ENCODE peak calls at places on chromosomes 2 and 18, in seven cellular contexts. I is GM20000, S is GM13977, M is fibroblast of pulmonary artery, G is natural killer cell, B is HepG2, Y is cardiac muscle cell. F is an unnamed sample.

GRCh38 chr2:216090369-216090786 is 8.7 kb downstream of the TMEM169 start:
- DNase-seq in I (peak), G (no peak), M (no peak), Y (no peak), B (no peak), S (peak), F (no peak)

GRCh38 chr2:71575966-71576365 is 122.6 kb downstream of the DYSF start:
- DNase-seq in Y (no peak), M (no peak), I (no peak), S (no peak), G (no peak), B (no peak), F (no peak)

GRCh38 chr18:9863282-9863681 is 22.5 kb upstream of the TXNDC2 start:
- DNase-seq in Y (no peak), G (no peak), I (no peak), M (no peak), B (no peak), S (no peak), F (no peak)

GRCh38 chr2:135667045-135667444 is 74.6 kb upstream of the UBXN4 start:
- DNase-seq in G (no peak), I (no peak), S (no peak), M (peak), B (no peak), Y (no peak), F (no peak)

GRCh38 chr18:50306944-50307343 is 19.5 kb upstream of the CXXC1 start:
- DNase-seq in G (no peak), Y (peak), I (no peak), M (peak), S (no peak), B (no peak), F (no peak)

GRCh38 chr2:69163109-69163508 is 150.1 kb downstream of the ANTXR1 start:
- DNase-seq in M (peak), Y (peak), S (peak), B (no peak), I (no peak), G (no peak), F (peak)

GRCh38 chr18:60358516-60358915 is 14.1 kb downstream of the MC4R start:
- DNase-seq in G (no peak), Y (peak), I (no peak), S (no peak), M (peak), B (no peak), F (no peak)

GRCh38 chr18:12908706-12909105 is 24.7 kb upstream of the PTPN2 start:
- DNase-seq in B (no peak), M (peak), G (no peak), I (no peak), S (no peak), Y (peak), F (no peak)

GRCh38 chr2:239223029-239223329 is 177.8 kb downstream of the HDAC4 start:
- DNase-seq in G (no peak), S (no peak), Y (peak), B (peak), I (no peak), M (peak), F (no peak)

GRCh38 chr2:150425121-150425559 is 62.3 kb downstream of the RND3 start:
- DNase-seq in S (no peak), Y (peak), I (no peak), G (no peak), M (peak), B (no peak), F (no peak)

GRCh38 chr2:38466849-38467767 is 90.0 kb upstream of the ATL2 start:
- DNase-seq in S (no peak), M (peak), Y (peak), B (no peak), G (no peak), I (no peak), F (no peak)

GRCh38 chr2:22037274-22037673 is 913.5 kb downstream of the TDRD15 start:
- DNase-seq in Y (peak), M (peak), B (no peak), G (no peak), I (no peak), S (no peak), F (no peak)

GRCh38 chr2:15652316-15653276 is 60.9 kb downstream of the DDX1 start:
- DNase-seq in G (no peak), M (no peak), Y (no peak), I (no peak), B (no peak), S (no peak), F (no peak)

GRCh38 chr2:74474899-74475298 is 2.4 kb upstream of the MRPL53 start:
- DNase-seq in B (no peak), M (no peak), S (no peak), Y (peak), I (no peak), G (no peak), F (no peak)

GRCh38 chr2:219469186-219469724 is 29.4 kb upstream of the GMPPA start:
- DNase-seq in Y (peak), I (no peak), B (peak), M (peak), G (no peak), S (no peak), F (no peak)

GRCh38 chr2:227781841-227782240 is 31.8 kb upstream of the CCL20 start:
- DNase-seq in S (no peak), I (no peak), Y (no peak), M (no peak), G (no peak), B (no peak), F (no peak)

GRCh38 chr18:50707841-50708240 is 112.0 kb downstream of the MRO start:
- DNase-seq in I (no peak), B (no peak), M (peak), S (no peak), G (no peak), Y (peak), F (no peak)

GRCh38 chr2:217289153-217289908 is 429.5 kb upstream of the TNP1 start:
- DNase-seq in M (no peak), G (no peak), I (no peak), B (no peak), S (no peak), Y (no peak), F (no peak)

GRCh38 chr2:15449542-15450236 is 111.4 kb downstream of the NBAS start:
- DNase-seq in M (no peak), Y (peak), G (no peak), S (no peak), B (no peak), I (no peak), F (no peak)

GRCh38 chr2:166230024-166230723 is 102.4 kb upstream of the SCN1A start:
- DNase-seq in G (no peak), B (peak), S (no peak), Y (peak), M (peak), I (no peak), F (no peak)

GRCh38 chr2:200703132-200703925 is 108.4 kb upstream of the BZW1 start:
- DNase-seq in G (no peak), Y (peak), M (peak), B (peak), I (no peak), S (no peak), F (no peak)

GRCh38 chr2:122421777-122422176 is 666.3 kb downstream of the TSN start:
- DNase-seq in M (no peak), B (no peak), I (no peak), Y (no peak), S (no peak), G (no peak), F (no peak)

GRCh38 chr2:185738679-185739472 is at the start of gene FSIP2:
- DNase-seq in I (peak), Y (peak), M (peak), B (peak), S (peak), G (peak), F (no peak)

GRCh38 chr18:34970106-34970505 is 71.1 kb upstream of the MAPRE2 start:
- DNase-seq in G (no peak), I (no peak), S (no peak), B (no peak), Y (peak), M (peak), F (no peak)

GRCh38 chr2:223041527-223042109 is 10.4 kb upstream of the KCNE4 start:
- DNase-seq in G (no peak), M (peak), B (no peak), S (no peak), Y (peak), I (no peak), F (no peak)

GRCh38 chr18:61869631-61870030 is 23.2 kb downstream of the RNF152 start:
- DNase-seq in S (no peak), I (no peak), B (no peak), M (no peak), G (no peak), Y (no peak), F (no peak)

GRCh38 chr2:113216891-113217454 is 43.2 kb downstream of the PSD4 start:
- DNase-seq in B (no peak), I (no peak), G (no peak), Y (no peak), S (no peak), M (no peak), F (no peak)

GRCh38 chr2:174342600-174343342 is 8.0 kb downstream of the SP9 start:
- DNase-seq in I (peak), B (no peak), S (peak), G (no peak), M (no peak), Y (no peak), F (no peak)

GRCh38 chr2:127588241-127588640 is 52.8 kb downstream of the MYO7B start:
- DNase-seq in I (no peak), M (no peak), Y (no peak), B (no peak), G (peak), S (no peak), F (no peak)

GRCh38 chr18:908631-909621 is 4.3 kb downstream of the ADCYAP1 start:
- DNase-seq in M (no peak), G (no peak), S (peak), I (peak), Y (no peak), B (no peak), F (no peak)

GRCh38 chr2:238955648-238956531 is 108.0 kb downstream of the TWIST2 start:
- DNase-seq in I (no peak), Y (no peak), G (no peak), M (peak), S (no peak), B (no peak), F (no peak)

GRCh38 chr2:147463881-147464520 is 380.8 kb upstream of the ACVR2A start:
- DNase-seq in G (no peak), Y (no peak), M (no peak), B (peak), S (no peak), I (peak), F (no peak)

GRCh38 chr2:162327134-162327769 is 8.8 kb upstream of the IFIH1 start:
- DNase-seq in M (no peak), B (no peak), I (no peak), S (no peak), G (no peak), Y (no peak), F (no peak)

GRCh38 chr2:66821168-66821567 is 386.2 kb downstream of the MEIS1 start:
- DNase-seq in B (no peak), M (no peak), G (no peak), Y (no peak), I (no peak), S (no peak), F (no peak)

GRCh38 chr2:159030674-159031380 is 62.4 kb downstream of the TANC1 start:
- DNase-seq in I (no peak), G (no peak), M (peak), S (no peak), B (peak), Y (peak), F (no peak)

GRCh38 chr2:159034728-159035127 is 66.3 kb downstream of the TANC1 start:
- DNase-seq in M (no peak), B (peak), G (no peak), I (no peak), S (no peak), Y (no peak), F (no peak)

GRCh38 chr2:159032580-159032979 is 64.1 kb downstream of the TANC1 start:
- DNase-seq in B (no peak), Y (no peak), S (no peak), G (no peak), M (no peak), I (no peak), F (no peak)

GRCh38 chr2:159032156-159032555 is 63.7 kb downstream of the TANC1 start:
- DNase-seq in I (no peak), G (no peak), B (no peak), S (no peak), Y (no peak), M (no peak), F (no peak)

DNA sequence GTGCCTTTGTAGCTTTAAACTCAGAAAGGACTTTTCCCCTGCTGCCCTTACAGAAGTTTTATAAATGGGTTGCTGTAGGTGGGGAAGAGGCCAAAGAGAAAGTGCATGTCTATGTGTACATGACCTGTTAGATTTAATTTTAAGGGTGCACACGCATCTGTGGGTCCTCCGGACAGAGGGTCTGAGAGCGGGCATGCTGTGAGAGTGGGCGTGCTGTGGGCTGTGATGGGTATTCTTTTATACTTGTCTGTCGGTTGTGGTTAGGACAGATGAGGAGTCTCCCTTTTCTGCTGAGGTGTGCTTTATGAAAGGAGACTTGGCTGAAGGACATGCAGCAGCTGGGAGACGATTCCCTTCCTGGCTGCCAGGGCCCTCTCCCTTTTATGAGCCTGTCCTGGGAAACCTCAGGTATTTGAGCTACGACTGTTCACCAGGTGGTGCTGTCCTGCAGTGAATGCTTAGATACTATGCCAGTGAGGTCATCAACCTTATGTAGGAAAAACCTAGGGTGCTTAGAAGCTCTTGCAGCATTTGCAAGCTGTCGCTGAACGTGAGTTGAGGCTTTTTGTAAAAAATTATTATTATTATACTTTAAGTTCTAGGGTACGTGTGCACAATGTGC is 67.5 kb downstream of the TANC1 start:
- DNase-seq in B (peak), Y (peak), G (no peak), I (no peak), S (no peak), M (peak), F (peak)
- TF ChIP-seq CTCF in B (peak), Y (peak), G (no peak), I (no peak), S (peak), M (peak), F (peak)

DNA sequence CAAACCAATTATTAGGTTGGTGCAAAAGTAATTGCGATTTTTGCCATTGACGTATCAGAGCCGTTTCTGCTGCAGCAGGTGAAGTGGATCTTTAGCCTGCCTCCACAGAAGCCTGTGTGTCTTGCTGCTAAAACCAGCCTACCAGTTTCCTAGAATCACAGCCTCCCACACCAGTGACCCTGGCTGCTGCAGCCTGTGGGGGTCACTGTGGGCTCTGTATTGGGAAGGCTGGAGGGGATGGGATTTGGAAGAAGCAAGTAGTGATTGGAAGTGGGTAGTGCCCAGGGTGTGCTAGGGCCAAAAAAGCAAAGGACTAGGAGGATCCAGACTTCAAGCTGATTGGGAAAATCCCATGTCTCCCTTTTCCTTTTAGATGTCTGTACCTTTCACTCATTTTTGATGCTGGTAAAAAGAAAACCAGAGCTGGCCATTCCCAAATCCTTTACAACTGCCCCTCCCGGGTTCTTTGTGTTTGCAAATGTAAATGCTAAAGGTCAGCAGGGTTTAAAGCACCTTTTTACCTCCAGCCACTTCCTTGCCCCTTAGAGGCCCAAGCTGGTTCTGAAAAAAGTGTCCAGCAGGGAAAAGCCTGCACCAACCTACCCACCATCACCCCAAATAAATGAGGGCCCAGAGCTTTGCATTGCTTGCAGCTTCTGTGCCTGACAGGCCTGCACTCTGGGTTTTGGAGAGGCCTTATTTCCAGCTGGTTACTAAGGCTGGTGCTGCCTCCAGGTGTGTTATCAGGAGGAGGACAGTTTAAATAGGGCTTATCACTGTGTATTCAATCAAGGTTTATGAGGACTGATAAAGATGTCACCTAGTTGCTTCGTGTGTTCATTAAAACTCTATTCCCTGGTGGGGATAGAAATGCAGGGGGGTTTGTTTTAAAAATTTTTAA is 172.0 kb downstream of the MIB1 start:
- DNase-seq in I (no peak), M (no peak), Y (peak), B (no peak), G (no peak), S (no peak), F (no peak)
- TF ChIP-seq CTCF in I (no peak), M (no peak), Y (peak), B (peak), G (no peak), S (peak), F (no peak)

DNA sequence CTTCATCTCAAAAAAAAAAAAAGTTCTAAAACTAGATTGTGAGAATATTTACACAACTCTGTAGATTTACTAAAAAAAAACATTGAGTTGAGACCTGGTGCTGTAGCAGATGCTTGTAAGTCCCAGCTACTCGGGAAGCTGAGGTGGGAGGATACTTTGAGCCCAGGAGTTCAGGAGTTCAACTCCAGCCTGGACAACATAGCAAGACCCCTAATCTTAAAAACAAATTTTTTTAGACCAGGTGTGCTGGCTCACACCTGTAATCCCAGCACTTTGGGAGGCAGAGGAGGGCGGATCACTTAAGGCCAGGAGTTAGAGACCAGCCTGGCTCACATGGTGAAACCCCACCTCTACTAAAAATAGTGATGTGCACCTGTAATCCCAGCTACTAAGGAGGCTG is 108.9 kb downstream of the MEMO1 start:
- DNase-seq in B (no peak), G (no peak), Y (no peak), M (no peak), I (no peak), S (no peak), F (no peak)
- TF ChIP-seq CTCF in B (no peak), G (no peak), Y (no peak), M (no peak), I (no peak), S (no peak), F (no peak)

GRCh38 chr2:10054424-10054823 is 11.1 kb downstream of the KLF11 start:
- DNase-seq in I (no peak), G (no peak), Y (no peak), S (no peak), M (no peak), B (no peak), F (no peak)
- TF ChIP-seq CTCF in I (no peak), G (no peak), Y (no peak), S (no peak), M (no peak), B (no peak), F (no peak)

F was measured in breast epithelium.